ENCODE peak calls at places on chromosomes 6 and 20, in four cellular contexts. One of them, this sample, is unnamed.

GRCh38 chr20:37988555-37988954 is 44.7 kb downstream of the TTI1 start:
- DNase-seq in HEK293T: no peak
- DNase-seq in CMK: no peak
- DNase-seq in RWPE1: no peak
- DNase-seq in this sample: no peak

GRCh38 chr20:35443003-35443402 is 5.0 kb upstream of the GDF5 start:
- DNase-seq in HEK293T: no peak
- DNase-seq in CMK: no peak
- DNase-seq in RWPE1: peak
- DNase-seq in this sample: no peak

GRCh38 chr20:44279228-44279627 is 31.8 kb downstream of the FITM2 start:
- DNase-seq in HEK293T: no peak
- DNase-seq in CMK: no peak
- DNase-seq in RWPE1: peak
- DNase-seq in this sample: no peak

GRCh38 chr20:38663660-38664059 is 60.6 kb upstream of the SLC32A1 start:
- DNase-seq in HEK293T: no peak
- DNase-seq in CMK: no peak
- DNase-seq in RWPE1: no peak
- DNase-seq in this sample: no peak

GRCh38 chr6:169944415-169944814 is 193.0 kb downstream of the ERMARD start:
- DNase-seq in HEK293T: no peak
- DNase-seq in CMK: no peak
- DNase-seq in RWPE1: no peak
- DNase-seq in this sample: no peak

GRCh38 chr6:72948153-72948552 is 277.1 kb downstream of the KHDC1L start:
- DNase-seq in HEK293T: no peak
- DNase-seq in CMK: no peak
- DNase-seq in RWPE1: no peak
- DNase-seq in this sample: no peak

GRCh38 chr20:32564921-32565734 is 20.0 kb downstream of the NOL4L start:
- DNase-seq in HEK293T: no peak
- DNase-seq in CMK: no peak
- DNase-seq in RWPE1: no peak
- DNase-seq in this sample: no peak

GRCh38 chr6:162056745-162057144 is 670.8 kb downstream of the PRKN start:
- DNase-seq in HEK293T: peak
- DNase-seq in CMK: peak
- DNase-seq in RWPE1: no peak
- DNase-seq in this sample: no peak

GRCh38 chr6:160692369-160692959 is 9.6 kb upstream of the PLG start:
- DNase-seq in HEK293T: no peak
- DNase-seq in CMK: no peak
- DNase-seq in RWPE1: no peak
- DNase-seq in this sample: no peak

GRCh38 chr20:7516631-7517051 is 423.6 kb downstream of the HAO1 start:
- DNase-seq in HEK293T: no peak
- DNase-seq in CMK: no peak
- DNase-seq in RWPE1: no peak
- DNase-seq in this sample: no peak

GRCh38 chr6:129500958-129501381 is 209.0 kb downstream of the ARHGAP18 start:
- DNase-seq in HEK293T: peak
- DNase-seq in CMK: no peak
- DNase-seq in RWPE1: peak
- DNase-seq in this sample: no peak

GRCh38 chr20:2658414-2659354 is 5.3 kb downstream of the IDH3B start:
- DNase-seq in HEK293T: no peak
- DNase-seq in CMK: peak
- DNase-seq in RWPE1: peak
- DNase-seq in this sample: no peak

GRCh38 chr6:12137480-12137879 is 125.4 kb downstream of the HIVEP1 start:
- DNase-seq in HEK293T: no peak
- DNase-seq in CMK: no peak
- DNase-seq in RWPE1: no peak
- DNase-seq in this sample: no peak

GRCh38 chr20:7773511-7773910 is 166.7 kb downstream of the HAO1 start:
- DNase-seq in HEK293T: no peak
- DNase-seq in CMK: no peak
- DNase-seq in RWPE1: no peak
- DNase-seq in this sample: no peak

GRCh38 chr20:23048283-23049200 is 930 bp downstream of the THBD start:
- DNase-seq in HEK293T: peak
- DNase-seq in CMK: no peak
- DNase-seq in RWPE1: peak
- DNase-seq in this sample: no peak

GRCh38 chr6:137389150-137389664 is 105.0 kb downstream of the OLIG3 start:
- DNase-seq in HEK293T: no peak
- DNase-seq in CMK: no peak
- DNase-seq in RWPE1: peak
- DNase-seq in this sample: no peak